ENCODE peak calls at places on chromosomes 16 and 17, in eight cellular contexts. One of them, this sample, is unnamed.
A peak's percentile ranks its signal among the peaks of the same experiment; 100 is the strongest.

GRCh38 chr16:51839697-51840462 is 688.8 kb upstream of the SALL1 start:
- DNase-seq in fibroblast of mammary gland: peak; percentile 10
- DNase-seq in BJ: no peak
- DNase-seq in A549: no peak
- DNase-seq in prostate gland: no peak
- DNase-seq in Caco-2: no peak
- DNase-seq in breast epithelium: no peak
- DNase-seq in A673: no peak
- DNase-seq in this sample: peak; percentile 68

GRCh38 chr16:26645629-26646028 is 421.1 kb upstream of the C16orf82 start:
- DNase-seq in A673: peak; percentile 73
- DNase-seq in BJ: no peak
- DNase-seq in fibroblast of mammary gland: no peak
- DNase-seq in breast epithelium: no peak
- DNase-seq in A549: no peak
- DNase-seq in prostate gland: no peak
- DNase-seq in Caco-2: peak; percentile 50
- DNase-seq in this sample: no peak

GRCh38 chr16:27450836-27451341 is 48.9 kb downstream of the IL21R start:
- DNase-seq in A549: no peak
- DNase-seq in Caco-2: no peak
- DNase-seq in prostate gland: no peak
- DNase-seq in BJ: no peak
- DNase-seq in breast epithelium: no peak
- DNase-seq in A673: no peak
- DNase-seq in fibroblast of mammary gland: peak; percentile 53
- DNase-seq in this sample: no peak

GRCh38 chr16:89922884-89923639 is at the start of gene TUBB3:
- DNase-seq in A673: peak; percentile 92
- DNase-seq in Caco-2: peak; percentile 90
- DNase-seq in BJ: no peak
- DNase-seq in fibroblast of mammary gland: peak; percentile 66
- DNase-seq in prostate gland: peak; percentile 56
- DNase-seq in breast epithelium: no peak
- DNase-seq in A549: peak; percentile 94
- DNase-seq in this sample: peak; percentile 79

GRCh38 chr17:81858967-81859905 is 1.1 kb downstream of the P4HB start:
- DNase-seq in Caco-2: peak; percentile 37
- DNase-seq in breast epithelium: no peak
- DNase-seq in A673: no peak
- DNase-seq in fibroblast of mammary gland: peak; percentile 30
- DNase-seq in BJ: no peak
- DNase-seq in A549: no peak
- DNase-seq in prostate gland: no peak
- DNase-seq in this sample: peak; percentile 17

GRCh38 chr16:11681977-11682654 is 13.9 kb downstream of the SNN start:
- DNase-seq in prostate gland: no peak
- DNase-seq in A673: no peak
- DNase-seq in breast epithelium: no peak
- DNase-seq in fibroblast of mammary gland: no peak
- DNase-seq in Caco-2: no peak
- DNase-seq in A549: no peak
- DNase-seq in BJ: no peak
- DNase-seq in this sample: no peak

GRCh38 chr17:42530952-42531454 is 5.0 kb upstream of the NAGLU start:
- DNase-seq in prostate gland: no peak
- DNase-seq in fibroblast of mammary gland: no peak
- DNase-seq in A549: no peak
- DNase-seq in A673: no peak
- DNase-seq in BJ: no peak
- DNase-seq in breast epithelium: no peak
- DNase-seq in Caco-2: peak; percentile 58
- DNase-seq in this sample: no peak

GRCh38 chr17:76166168-76166567 is 25.1 kb upstream of the FOXJ1 start:
- DNase-seq in breast epithelium: no peak
- DNase-seq in BJ: no peak
- DNase-seq in A549: no peak
- DNase-seq in prostate gland: no peak
- DNase-seq in A673: no peak
- DNase-seq in Caco-2: no peak
- DNase-seq in fibroblast of mammary gland: peak; percentile 68
- DNase-seq in this sample: peak; percentile 19

GRCh38 chr17:7379134-7379533 is 1.8 kb upstream of the TNK1 start:
- DNase-seq in BJ: no peak
- DNase-seq in A549: no peak
- DNase-seq in fibroblast of mammary gland: no peak
- DNase-seq in prostate gland: no peak
- DNase-seq in breast epithelium: no peak
- DNase-seq in A673: no peak
- DNase-seq in Caco-2: no peak
- DNase-seq in this sample: no peak

GRCh38 chr17:60729854-60730253 is 52.2 kb downstream of the BCAS3 start:
- DNase-seq in fibroblast of mammary gland: peak; percentile 15
- DNase-seq in A549: no peak
- DNase-seq in Caco-2: peak; percentile 72
- DNase-seq in breast epithelium: no peak
- DNase-seq in A673: no peak
- DNase-seq in BJ: no peak
- DNase-seq in prostate gland: no peak
- DNase-seq in this sample: no peak

GRCh38 chr16:70563571-70563970 is 40.0 kb downstream of the SF3B3 start:
- DNase-seq in Caco-2: no peak
- DNase-seq in A549: no peak
- DNase-seq in BJ: no peak
- DNase-seq in fibroblast of mammary gland: peak; percentile 86
- DNase-seq in prostate gland: no peak
- DNase-seq in A673: no peak
- DNase-seq in breast epithelium: no peak
- DNase-seq in this sample: peak; percentile 28

GRCh38 chr17:81427446-81428120 is 32.3 kb downstream of the BAHCC1 start:
- DNase-seq in Caco-2: no peak
- DNase-seq in prostate gland: peak; percentile 52
- DNase-seq in A673: peak; percentile 78
- DNase-seq in BJ: no peak
- DNase-seq in breast epithelium: no peak
- DNase-seq in A549: no peak
- DNase-seq in fibroblast of mammary gland: no peak
- DNase-seq in this sample: no peak

DNA sequence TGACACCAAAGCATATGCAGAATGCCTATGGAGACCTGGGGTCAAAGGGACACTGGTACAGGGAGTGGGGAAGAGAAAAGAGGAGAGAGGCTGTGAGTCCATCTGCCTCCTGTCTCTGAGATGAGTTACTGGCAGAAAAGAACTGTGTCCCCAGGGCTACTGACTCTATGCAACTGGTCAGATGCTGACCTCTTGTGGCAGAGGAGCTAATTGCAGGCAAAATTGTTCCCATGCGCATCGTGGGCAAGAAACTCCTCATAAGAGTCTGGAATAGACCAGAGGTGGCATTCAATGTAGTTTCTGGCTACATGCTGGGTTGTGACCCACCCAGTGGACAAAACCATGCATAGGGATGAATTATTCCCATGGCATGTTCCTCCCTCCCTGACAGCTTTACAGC is 26.1 kb upstream of the MLKL start:
- DNase-seq in breast epithelium: no peak
- DNase-seq in Caco-2: peak; percentile 35
- DNase-seq in prostate gland: no peak
- DNase-seq in fibroblast of mammary gland: peak; percentile 40
- DNase-seq in A673: peak; percentile 39
- DNase-seq in A549: no peak
- DNase-seq in BJ: no peak
- DNase-seq in this sample: no peak
- TF ChIP-seq CTCF in breast epithelium: no peak
- TF ChIP-seq CTCF in Caco-2: no peak
- TF ChIP-seq CTCF in prostate gland: no peak
- TF ChIP-seq CTCF in fibroblast of mammary gland: peak; percentile 61
- TF ChIP-seq CTCF in A673: peak; percentile 60
- TF ChIP-seq CTCF in A549: peak; percentile 45
- TF ChIP-seq CTCF in BJ: peak; percentile 34
- TF ChIP-seq CTCF in this sample: peak; percentile 38

GRCh38 chr16:68408428-68408827 is 39.9 kb downstream of the SMPD3 start:
- DNase-seq in A673: no peak
- DNase-seq in fibroblast of mammary gland: no peak
- DNase-seq in Caco-2: no peak
- DNase-seq in prostate gland: no peak
- DNase-seq in A549: no peak
- DNase-seq in BJ: no peak
- DNase-seq in breast epithelium: no peak
- DNase-seq in this sample: no peak

GRCh38 chr16:68408967-68409366 is 39.3 kb downstream of the SMPD3 start:
- DNase-seq in Caco-2: no peak
- DNase-seq in A673: no peak
- DNase-seq in breast epithelium: no peak
- DNase-seq in A549: no peak
- DNase-seq in BJ: no peak
- DNase-seq in fibroblast of mammary gland: no peak
- DNase-seq in prostate gland: no peak
- DNase-seq in this sample: no peak

GRCh38 chr16:68404736-68405345 is 43.5 kb downstream of the SMPD3 start:
- DNase-seq in A673: no peak
- DNase-seq in prostate gland: peak; percentile 48
- DNase-seq in A549: no peak
- DNase-seq in Caco-2: no peak
- DNase-seq in breast epithelium: no peak
- DNase-seq in BJ: no peak
- DNase-seq in fibroblast of mammary gland: no peak
- DNase-seq in this sample: no peak

GRCh38 chr16:68403704-68404103 is 44.6 kb downstream of the SMPD3 start:
- DNase-seq in A673: no peak
- DNase-seq in A549: no peak
- DNase-seq in prostate gland: no peak
- DNase-seq in breast epithelium: no peak
- DNase-seq in BJ: no peak
- DNase-seq in fibroblast of mammary gland: no peak
- DNase-seq in Caco-2: no peak
- DNase-seq in this sample: no peak

DNA sequence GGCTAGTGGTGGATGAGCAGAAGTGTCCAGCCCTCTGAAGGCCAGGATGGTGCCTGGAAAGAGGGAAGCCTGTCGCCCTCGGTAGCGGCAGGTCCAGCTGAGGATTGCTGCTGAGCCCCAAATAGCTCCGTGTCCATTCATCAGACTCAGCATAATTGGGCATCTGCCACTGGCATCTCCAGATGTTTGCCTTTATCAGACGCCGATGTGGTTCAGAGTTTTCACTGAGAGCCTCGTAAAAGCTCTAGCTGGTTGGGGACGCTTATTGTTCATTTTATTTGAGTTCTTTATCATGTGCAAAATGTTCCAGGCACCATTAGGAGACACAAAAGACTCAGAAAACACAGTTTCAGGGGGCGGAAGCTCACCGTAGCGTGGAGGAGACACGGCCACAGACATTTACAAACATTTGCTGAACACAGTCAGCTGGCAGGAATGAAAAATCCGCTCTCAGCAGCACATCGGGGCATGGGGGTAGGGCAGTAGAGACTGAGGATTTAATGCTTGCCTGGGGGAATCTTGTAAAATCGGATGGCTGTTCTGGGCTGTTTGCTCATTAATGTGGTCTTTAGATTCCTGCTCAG is 41.8 kb downstream of the SMPD3 start:
- DNase-seq in breast epithelium: no peak
- DNase-seq in prostate gland: peak; percentile 73
- DNase-seq in A549: no peak
- DNase-seq in Caco-2: no peak
- DNase-seq in A673: peak; percentile 37
- DNase-seq in BJ: peak; percentile 65
- DNase-seq in fibroblast of mammary gland: no peak
- DNase-seq in this sample: peak; percentile 60
- H3K4me3 ChIP-seq in breast epithelium: no peak overlapping the region
- H3K4me3 ChIP-seq in prostate gland: no peak overlapping the region
- H3K4me3 ChIP-seq in A549: no peak overlapping the region
- H3K4me3 ChIP-seq in Caco-2: no peak overlapping the region
- H3K4me3 ChIP-seq in A673: no peak overlapping the region
- H3K4me3 ChIP-seq in BJ: no peak overlapping the region
- H3K4me3 ChIP-seq in fibroblast of mammary gland: no peak overlapping the region
- H3K4me3 ChIP-seq in this sample: peak overlapping the region; percentile 42

DNA sequence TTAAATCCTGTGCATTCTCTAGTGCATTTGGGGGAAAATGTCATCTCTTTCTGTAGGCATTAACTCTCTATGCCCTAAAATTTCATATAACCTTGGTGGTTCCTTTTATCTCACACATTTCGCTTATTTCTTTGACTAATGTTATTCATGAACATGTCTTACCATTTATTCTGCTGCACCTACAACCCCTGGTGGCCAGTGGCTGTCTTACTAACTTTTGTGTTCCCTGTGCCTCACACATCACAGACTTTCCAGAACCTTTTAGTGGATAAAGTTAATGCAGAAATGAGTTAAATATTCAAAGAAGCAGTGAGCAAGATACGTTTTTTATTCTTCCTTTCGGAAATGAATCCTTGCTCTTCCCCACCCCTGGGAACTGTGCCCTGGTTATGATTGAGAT is 111.9 kb downstream of the CDH13 start:
- DNase-seq in A549: no peak
- DNase-seq in prostate gland: no peak
- DNase-seq in A673: peak; percentile 7
- DNase-seq in breast epithelium: no peak
- DNase-seq in Caco-2: peak; percentile 8
- DNase-seq in fibroblast of mammary gland: no peak
- DNase-seq in BJ: no peak
- DNase-seq in this sample: no peak
- TF ChIP-seq CTCF in A549: no peak
- TF ChIP-seq CTCF in prostate gland: no peak
- TF ChIP-seq CTCF in A673: peak; percentile 23
- TF ChIP-seq CTCF in breast epithelium: no peak
- TF ChIP-seq CTCF in Caco-2: peak; percentile 41
- TF ChIP-seq CTCF in fibroblast of mammary gland: peak; percentile 31
- TF ChIP-seq CTCF in BJ: peak; percentile 32
- TF ChIP-seq CTCF in this sample: peak; percentile 53

DNA sequence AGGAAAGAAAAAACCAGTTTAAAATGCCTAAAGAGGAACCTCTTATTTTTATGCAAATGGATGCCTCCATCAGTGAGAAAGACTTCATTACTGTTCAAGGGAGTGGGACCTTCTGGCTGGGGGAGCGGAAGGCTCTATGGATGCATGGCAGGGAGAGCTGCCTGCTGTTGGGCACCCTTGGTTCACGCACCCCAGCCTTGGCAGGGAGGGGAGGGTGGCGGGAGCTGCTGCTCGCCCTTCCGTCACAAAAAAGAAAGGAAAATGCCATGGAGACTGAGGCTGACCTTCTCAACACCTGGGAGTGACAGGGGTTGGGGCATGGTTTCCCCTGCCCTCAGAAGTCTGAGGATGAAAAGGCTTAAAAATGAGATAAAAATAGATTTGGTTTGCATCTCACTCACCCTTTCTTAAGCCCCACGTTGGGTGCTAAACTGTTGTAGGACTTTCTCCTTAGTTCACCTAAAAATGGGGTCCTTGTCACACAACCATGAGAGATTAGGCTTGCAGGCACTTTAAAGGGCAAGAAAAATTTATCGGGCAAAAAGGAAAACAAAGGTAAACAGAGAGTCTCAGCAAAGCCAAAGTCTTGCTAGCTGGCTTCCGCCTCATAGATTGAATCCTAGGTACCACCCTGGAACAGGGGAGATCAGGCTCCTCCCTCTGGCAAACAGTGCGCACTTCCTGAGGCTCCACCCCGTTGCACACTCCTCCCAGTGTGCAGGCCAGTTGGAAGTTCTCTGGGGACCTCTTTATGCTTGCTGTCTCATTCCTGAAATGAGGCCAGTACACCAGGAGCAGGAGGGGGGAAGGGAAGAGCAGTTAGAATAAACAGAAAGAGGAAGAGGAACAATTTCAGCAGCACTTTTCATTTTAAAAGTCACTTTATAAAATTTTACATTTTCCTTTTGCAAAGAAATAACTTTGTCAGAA is 31.6 kb downstream of the PHKB start:
- DNase-seq in Caco-2: no peak
- DNase-seq in breast epithelium: no peak
- DNase-seq in A549: no peak
- DNase-seq in fibroblast of mammary gland: peak; percentile 76
- DNase-seq in BJ: no peak
- DNase-seq in prostate gland: peak; percentile 11
- DNase-seq in A673: peak; percentile 39
- DNase-seq in this sample: peak; percentile 47
- H3K4me3 ChIP-seq in Caco-2: no peak overlapping the region
- H3K4me3 ChIP-seq in breast epithelium: peak overlapping the region; percentile 8
- H3K4me3 ChIP-seq in A549: no peak overlapping the region
- H3K4me3 ChIP-seq in fibroblast of mammary gland: no peak overlapping the region
- H3K4me3 ChIP-seq in BJ: no peak overlapping the region
- H3K4me3 ChIP-seq in prostate gland: no peak overlapping the region
- H3K4me3 ChIP-seq in A673: no peak overlapping the region
- H3K4me3 ChIP-seq in this sample: no peak overlapping the region

This sample was measured in AG10803.